ENCODE peak calls at places on chromosomes 1 and 21, in eight cellular contexts. One of them, this sample, is unnamed.

GRCh38 chr1:218752126-218752525 is 407.0 kb downstream of the TGFB2 start:
- DNase-seq in tibial artery: no peak
- DNase-seq in astrocyte of the spinal cord: no peak
- DNase-seq in CD8-positive, alpha-beta T cell: no peak
- DNase-seq in Calu3: no peak
- DNase-seq in nephron progenitor cell: no peak
- DNase-seq in right lobe of liver: no peak
- DNase-seq in HCT116: no peak
- DNase-seq in this sample: no peak

GRCh38 chr21:28492127-28492526 is 500.6 kb downstream of the LTN1 start:
- DNase-seq in astrocyte of the spinal cord: no peak
- DNase-seq in nephron progenitor cell: no peak
- DNase-seq in tibial artery: no peak
- DNase-seq in Calu3: no peak
- DNase-seq in HCT116: no peak
- DNase-seq in right lobe of liver: no peak
- DNase-seq in CD8-positive, alpha-beta T cell: no peak
- DNase-seq in this sample: no peak

GRCh38 chr1:16146888-16147614 is 8.8 kb downstream of the EPHA2 start:
- DNase-seq in right lobe of liver: no peak
- DNase-seq in Calu3: no peak
- DNase-seq in astrocyte of the spinal cord: no peak
- DNase-seq in HCT116: no peak
- DNase-seq in tibial artery: no peak
- DNase-seq in nephron progenitor cell: no peak
- DNase-seq in CD8-positive, alpha-beta T cell: no peak
- DNase-seq in this sample: no peak

GRCh38 chr1:51630922-51631321 is 14.0 kb downstream of the OSBPL9 start:
- DNase-seq in HCT116: no peak
- DNase-seq in Calu3: no peak
- DNase-seq in nephron progenitor cell: no peak
- DNase-seq in right lobe of liver: no peak
- DNase-seq in CD8-positive, alpha-beta T cell: no peak
- DNase-seq in tibial artery: no peak
- DNase-seq in astrocyte of the spinal cord: no peak
- DNase-seq in this sample: no peak

GRCh38 chr1:222243902-222244301 is 304.0 kb downstream of the HHIPL2 start:
- DNase-seq in Calu3: peak
- DNase-seq in nephron progenitor cell: no peak
- DNase-seq in HCT116: peak
- DNase-seq in astrocyte of the spinal cord: no peak
- DNase-seq in tibial artery: no peak
- DNase-seq in right lobe of liver: no peak
- DNase-seq in CD8-positive, alpha-beta T cell: no peak
- DNase-seq in this sample: no peak

GRCh38 chr1:24186993-24187790 is at the start of gene IFNLR1:
- DNase-seq in Calu3: peak
- DNase-seq in tibial artery: no peak
- DNase-seq in HCT116: peak
- DNase-seq in nephron progenitor cell: peak
- DNase-seq in right lobe of liver: peak
- DNase-seq in astrocyte of the spinal cord: no peak
- DNase-seq in CD8-positive, alpha-beta T cell: peak
- DNase-seq in this sample: no peak

GRCh38 chr1:88946845-88947244 is 45.6 kb downstream of the KYAT3 start:
- DNase-seq in HCT116: no peak
- DNase-seq in Calu3: no peak
- DNase-seq in tibial artery: no peak
- DNase-seq in astrocyte of the spinal cord: peak
- DNase-seq in nephron progenitor cell: no peak
- DNase-seq in CD8-positive, alpha-beta T cell: no peak
- DNase-seq in right lobe of liver: no peak
- DNase-seq in this sample: no peak

GRCh38 chr1:173436831-173437428 is 40.2 kb upstream of the PRDX6 start:
- DNase-seq in CD8-positive, alpha-beta T cell: no peak
- DNase-seq in nephron progenitor cell: no peak
- DNase-seq in astrocyte of the spinal cord: no peak
- DNase-seq in Calu3: no peak
- DNase-seq in HCT116: no peak
- DNase-seq in tibial artery: no peak
- DNase-seq in right lobe of liver: no peak
- DNase-seq in this sample: no peak

GRCh38 chr1:119646521-119647227 is 1.4 kb downstream of the ZNF697 start:
- DNase-seq in tibial artery: no peak
- DNase-seq in astrocyte of the spinal cord: peak
- DNase-seq in nephron progenitor cell: no peak
- DNase-seq in right lobe of liver: no peak
- DNase-seq in CD8-positive, alpha-beta T cell: no peak
- DNase-seq in Calu3: no peak
- DNase-seq in HCT116: no peak
- DNase-seq in this sample: no peak

GRCh38 chr1:227764019-227764391 is 28.8 kb downstream of the SNAP47 start:
- DNase-seq in Calu3: no peak
- DNase-seq in astrocyte of the spinal cord: peak
- DNase-seq in CD8-positive, alpha-beta T cell: no peak
- DNase-seq in nephron progenitor cell: no peak
- DNase-seq in HCT116: no peak
- DNase-seq in right lobe of liver: peak
- DNase-seq in tibial artery: no peak
- DNase-seq in this sample: no peak

GRCh38 chr1:1371354-1371740 is 3.7 kb downstream of the AURKAIP1 start:
- DNase-seq in astrocyte of the spinal cord: no peak
- DNase-seq in nephron progenitor cell: no peak
- DNase-seq in right lobe of liver: no peak
- DNase-seq in CD8-positive, alpha-beta T cell: peak
- DNase-seq in HCT116: no peak
- DNase-seq in tibial artery: no peak
- DNase-seq in Calu3: no peak
- DNase-seq in this sample: no peak

DNA sequence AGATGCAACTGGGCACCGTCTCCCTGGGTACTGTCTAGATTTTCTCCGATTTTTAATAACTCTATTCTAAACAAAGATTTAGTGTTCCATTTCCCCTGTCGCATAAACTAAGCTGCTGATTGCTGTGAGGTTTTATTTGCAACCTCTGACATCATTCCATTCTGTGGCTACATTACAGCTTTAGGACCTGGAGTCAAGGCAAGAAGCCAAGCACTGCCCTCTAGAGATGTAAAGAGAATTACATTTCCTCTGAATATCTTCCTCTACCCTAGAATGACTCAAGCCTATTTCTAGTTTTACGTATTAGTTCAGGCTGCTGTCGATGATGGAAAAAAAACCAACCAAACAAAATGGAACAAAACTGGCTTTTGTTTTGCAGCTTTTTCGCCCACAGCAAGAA is 130.2 kb upstream of the MAP1LC3C start:
- DNase-seq in tibial artery: no peak
- DNase-seq in CD8-positive, alpha-beta T cell: no peak
- DNase-seq in HCT116: peak
- DNase-seq in nephron progenitor cell: no peak
- DNase-seq in right lobe of liver: no peak
- DNase-seq in astrocyte of the spinal cord: peak
- DNase-seq in Calu3: no peak
- DNase-seq in this sample: no peak
- TF ChIP-seq CTCF in tibial artery: no peak
- TF ChIP-seq CTCF in CD8-positive, alpha-beta T cell: no peak
- TF ChIP-seq CTCF in HCT116: peak
- TF ChIP-seq CTCF in nephron progenitor cell: peak
- TF ChIP-seq CTCF in right lobe of liver: no peak
- TF ChIP-seq CTCF in astrocyte of the spinal cord: no peak
- TF ChIP-seq CTCF in Calu3: no peak
- TF ChIP-seq CTCF in this sample: peak

GRCh38 chr1:61641578-61642336 is 83.2 kb downstream of the TM2D1 start:
- DNase-seq in HCT116: peak
- DNase-seq in right lobe of liver: peak
- DNase-seq in nephron progenitor cell: peak
- DNase-seq in Calu3: peak
- DNase-seq in CD8-positive, alpha-beta T cell: peak
- DNase-seq in tibial artery: peak
- DNase-seq in astrocyte of the spinal cord: peak
- DNase-seq in this sample: no peak
- TF ChIP-seq CTCF in HCT116: peak
- TF ChIP-seq CTCF in right lobe of liver: peak
- TF ChIP-seq CTCF in nephron progenitor cell: peak
- TF ChIP-seq CTCF in Calu3: peak
- TF ChIP-seq CTCF in CD8-positive, alpha-beta T cell: peak
- TF ChIP-seq CTCF in tibial artery: peak
- TF ChIP-seq CTCF in astrocyte of the spinal cord: peak
- TF ChIP-seq CTCF in this sample: peak

DNA sequence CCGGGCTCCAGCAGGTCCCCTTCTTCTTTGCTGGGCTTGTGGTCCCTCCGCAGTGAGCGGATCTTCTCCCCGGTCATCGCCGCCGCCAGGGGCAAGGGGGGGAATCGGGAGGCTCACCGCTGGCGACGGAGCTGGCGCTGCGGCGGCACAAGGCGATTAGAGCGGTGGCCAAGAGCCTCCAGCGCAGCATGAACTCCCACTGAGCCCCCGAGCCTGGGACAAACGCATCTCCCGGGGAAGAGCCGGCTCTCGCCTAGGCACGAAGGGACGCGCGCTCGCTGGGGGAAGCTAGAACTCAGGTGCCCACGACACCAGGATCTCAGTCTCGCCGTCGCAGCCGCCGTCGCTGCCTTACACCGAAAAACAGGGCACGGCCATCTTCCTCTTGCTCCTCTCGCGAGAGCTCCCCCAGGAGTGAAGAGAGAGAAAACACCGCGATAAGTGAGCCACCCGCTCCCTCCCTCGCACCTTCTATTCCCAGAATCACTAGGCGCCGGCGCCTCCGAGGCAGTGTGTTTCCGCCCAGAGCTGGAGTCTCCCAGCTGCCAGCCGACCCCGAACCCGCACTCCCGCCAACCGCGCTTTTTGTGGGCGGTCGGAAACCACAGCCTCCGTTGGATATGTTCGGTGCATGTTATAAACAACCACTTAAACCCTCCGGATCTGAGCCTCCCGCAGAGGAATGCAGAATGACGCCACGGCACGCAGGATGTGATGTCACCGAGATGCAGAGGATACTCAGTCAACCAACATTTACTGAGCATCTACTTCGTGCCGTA is at the start of gene ANKRD13C:
- DNase-seq in right lobe of liver: peak
- DNase-seq in Calu3: peak
- DNase-seq in nephron progenitor cell: peak
- DNase-seq in CD8-positive, alpha-beta T cell: peak
- DNase-seq in astrocyte of the spinal cord: peak
- DNase-seq in tibial artery: peak
- DNase-seq in HCT116: peak
- DNase-seq in this sample: peak
- TF ChIP-seq CTCF in right lobe of liver: no peak
- TF ChIP-seq CTCF in Calu3: no peak
- TF ChIP-seq CTCF in nephron progenitor cell: no peak
- TF ChIP-seq CTCF in CD8-positive, alpha-beta T cell: no peak
- TF ChIP-seq CTCF in astrocyte of the spinal cord: no peak
- TF ChIP-seq CTCF in tibial artery: no peak
- TF ChIP-seq CTCF in HCT116: peak
- TF ChIP-seq CTCF in this sample: no peak

DNA sequence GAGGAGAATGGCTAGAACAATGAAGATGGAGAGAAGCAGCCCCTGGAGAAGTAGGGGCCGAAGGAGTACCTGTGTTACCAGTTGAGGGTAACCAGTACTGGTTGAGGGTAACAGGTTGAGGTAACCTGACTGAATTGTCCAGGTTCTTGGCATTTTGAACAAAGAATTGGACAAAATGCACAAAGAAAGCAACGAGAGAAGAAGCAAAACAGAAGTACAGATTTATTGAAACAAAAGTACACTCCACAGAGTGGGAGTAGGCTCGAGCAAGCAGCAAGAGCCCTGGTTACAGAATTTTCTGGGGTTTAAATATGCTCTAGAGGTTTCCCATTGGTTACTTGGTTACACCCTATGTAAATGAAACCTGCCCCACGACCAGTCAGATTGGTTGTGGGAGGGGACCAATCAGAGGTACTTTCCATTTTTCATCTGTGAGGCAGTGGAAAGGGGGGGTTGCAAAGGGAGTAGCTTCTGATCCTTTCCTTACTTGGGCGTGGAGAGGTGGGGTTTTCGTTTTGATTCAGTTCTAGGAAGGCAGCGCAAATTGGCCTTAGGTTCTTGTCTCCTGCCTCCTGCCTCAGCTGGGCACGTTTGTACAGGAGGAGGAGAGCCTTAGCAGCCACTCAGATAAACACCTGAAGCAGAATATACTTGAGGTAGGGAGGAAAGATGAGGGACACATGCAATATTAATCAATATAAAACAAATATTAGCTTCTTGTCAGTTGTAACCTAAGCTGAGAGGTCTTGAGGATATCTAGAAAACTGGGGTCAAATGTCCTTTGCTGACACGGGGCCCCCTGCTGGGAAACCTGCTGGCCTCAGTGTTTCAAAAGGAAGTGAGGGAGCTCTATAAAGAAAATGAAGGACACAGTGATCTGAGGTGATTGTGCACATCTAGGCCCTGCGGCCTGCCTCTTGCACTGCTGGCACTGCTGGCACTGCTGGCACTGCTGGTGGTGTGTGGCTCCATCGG is 14.3 kb upstream of the LSM10 start:
- DNase-seq in right lobe of liver: no peak
- DNase-seq in tibial artery: no peak
- DNase-seq in HCT116: no peak
- DNase-seq in CD8-positive, alpha-beta T cell: no peak
- DNase-seq in astrocyte of the spinal cord: peak
- DNase-seq in Calu3: peak
- DNase-seq in nephron progenitor cell: no peak
- DNase-seq in this sample: no peak
- TF ChIP-seq CTCF in right lobe of liver: no peak
- TF ChIP-seq CTCF in tibial artery: no peak
- TF ChIP-seq CTCF in HCT116: no peak
- TF ChIP-seq CTCF in CD8-positive, alpha-beta T cell: no peak
- TF ChIP-seq CTCF in astrocyte of the spinal cord: no peak
- TF ChIP-seq CTCF in Calu3: no peak
- TF ChIP-seq CTCF in nephron progenitor cell: no peak
- TF ChIP-seq CTCF in this sample: no peak

DNA sequence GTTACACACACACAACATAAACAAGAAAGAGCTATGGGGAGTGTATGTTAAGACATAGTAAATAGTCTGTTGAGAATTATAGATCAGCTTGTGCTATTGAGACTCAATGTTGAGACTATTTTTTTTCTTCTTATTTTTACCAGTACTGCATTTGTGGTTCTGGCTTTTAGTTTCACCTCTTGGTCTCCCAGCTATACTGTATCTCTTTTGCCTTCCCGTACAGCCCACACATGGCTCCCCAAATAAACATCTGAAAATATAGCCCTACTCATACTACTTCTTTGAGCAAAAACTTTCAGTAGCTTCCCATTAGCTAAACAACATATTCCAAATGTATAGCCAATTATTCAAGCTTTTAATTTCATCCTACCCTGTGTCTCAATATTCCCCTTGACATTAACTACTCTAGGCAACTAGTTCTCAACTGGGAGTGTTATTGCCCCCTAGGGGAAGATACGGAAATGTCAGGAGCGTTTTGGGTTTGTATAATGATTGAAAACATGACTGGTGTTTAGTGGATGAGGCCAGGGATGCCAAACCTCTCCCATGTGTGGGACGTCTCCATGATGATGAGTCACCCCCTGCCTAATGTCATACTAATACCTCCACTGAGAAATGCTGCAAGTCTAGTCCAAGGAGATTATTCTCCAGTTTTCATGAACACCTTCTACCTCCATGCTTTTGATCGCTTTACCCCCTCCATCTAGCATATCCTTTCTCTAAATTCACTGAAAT is 6.8 kb downstream of the RPE65 start:
- DNase-seq in right lobe of liver: no peak
- DNase-seq in CD8-positive, alpha-beta T cell: no peak
- DNase-seq in tibial artery: peak
- DNase-seq in nephron progenitor cell: peak
- DNase-seq in Calu3: peak
- DNase-seq in astrocyte of the spinal cord: peak
- DNase-seq in HCT116: peak
- DNase-seq in this sample: peak
- TF ChIP-seq CTCF in right lobe of liver: peak
- TF ChIP-seq CTCF in CD8-positive, alpha-beta T cell: no peak
- TF ChIP-seq CTCF in tibial artery: peak
- TF ChIP-seq CTCF in nephron progenitor cell: peak
- TF ChIP-seq CTCF in Calu3: peak
- TF ChIP-seq CTCF in astrocyte of the spinal cord: peak
- TF ChIP-seq CTCF in HCT116: peak
- TF ChIP-seq CTCF in this sample: peak